ENCODE peak calls at places on chromosome 4, in ten cellular contexts. B, X, P, A, E, U, T, M, H and L are unnamed samples.

GRCh38 chr4:3145251-3145908 is 70.9 kb downstream of the HTT start:
- ATAC-seq in B (peak), X (no peak), P (no peak), A (no peak), E (no peak), U (no peak), T (no peak), M (no peak), H (no peak), L (no peak)

GRCh38 chr4:163600731-163601130 is 106.2 kb downstream of the TMA16 start:
- ATAC-seq in B (no peak), X (no peak), P (no peak), A (no peak), E (no peak), U (no peak), T (peak), M (no peak), H (no peak), L (no peak)

GRCh38 chr4:41881931-41882621 is 53.2 kb upstream of the TMEM33 start:
- ATAC-seq in B (no peak), X (no peak), P (peak), A (peak), E (no peak), U (peak), T (no peak), M (no peak), H (no peak), L (no peak)

GRCh38 chr4:105158837-105159236 is 12.2 kb downstream of the TET2 start:
- ATAC-seq in B (peak), X (peak), P (peak), A (no peak), E (no peak), U (no peak), T (peak), M (no peak), H (no peak), L (no peak)

GRCh38 chr4:81905966-81906365 is 434.3 kb upstream of the RASGEF1B start:
- ATAC-seq in B (peak), X (no peak), P (no peak), A (peak), E (no peak), U (no peak), T (no peak), M (no peak), H (no peak), L (peak)

GRCh38 chr4:106414366-106414765 is 45.8 kb upstream of the GIMD1 start:
- ATAC-seq in B (no peak), X (peak), P (no peak), A (no peak), E (no peak), U (no peak), T (no peak), M (no peak), H (no peak), L (no peak)

GRCh38 chr4:158930573-158930972 is 161.7 kb downstream of the FNIP2 start:
- ATAC-seq in B (peak), X (peak), P (no peak), A (no peak), E (no peak), U (no peak), T (no peak), M (no peak), H (no peak), L (peak)

GRCh38 chr4:54497947-54498346 is 159.8 kb upstream of the KIT start:
- ATAC-seq in B (no peak), X (no peak), P (no peak), A (no peak), E (no peak), U (no peak), T (no peak), M (no peak), H (no peak), L (no peak)

GRCh38 chr4:158895797-158896442 is 127.1 kb downstream of the FNIP2 start:
- ATAC-seq in B (no peak), X (no peak), P (peak), A (no peak), E (no peak), U (peak), T (peak), M (peak), H (no peak), L (no peak)

GRCh38 chr4:109574443-109574850 is 14.4 kb downstream of the MCUB start:
- ATAC-seq in B (peak), X (peak), P (peak), A (peak), E (peak), U (peak), T (peak), M (peak), H (peak), L (peak)

GRCh38 chr4:3291411-3291968 is 1.3 kb upstream of the RGS12 start:
- ATAC-seq in B (peak), X (no peak), P (peak), A (no peak), E (no peak), U (no peak), T (no peak), M (no peak), H (no peak), L (no peak)

GRCh38 chr4:15996773-15997172 is 33.8 kb upstream of the FGFBP2 start:
- ATAC-seq in B (no peak), X (no peak), P (no peak), A (peak), E (no peak), U (peak), T (no peak), M (no peak), H (no peak), L (peak)

GRCh38 chr4:121113680-121114079 is 41.3 kb upstream of the NDNF start:
- ATAC-seq in B (no peak), X (no peak), P (no peak), A (peak), E (no peak), U (no peak), T (no peak), M (no peak), H (no peak), L (peak)

GRCh38 chr4:152460488-152460887 is 75.4 kb downstream of the FBXW7 start:
- ATAC-seq in B (peak), X (no peak), P (no peak), A (no peak), E (no peak), U (no peak), T (no peak), M (no peak), H (no peak), L (no peak)

GRCh38 chr4:100372432-100372831 is 145.4 kb downstream of the EMCN start:
- ATAC-seq in B (no peak), X (no peak), P (peak), A (no peak), E (no peak), U (no peak), T (no peak), M (no peak), H (no peak), L (no peak)

GRCh38 chr4:25870081-25870480 is 7.3 kb upstream of the SEL1L3 start:
- ATAC-seq in B (no peak), X (no peak), P (no peak), A (no peak), E (no peak), U (no peak), T (no peak), M (no peak), H (no peak), L (peak)

GRCh38 chr4:104494161-104494560 is 533 bp downstream of the CXXC4 start:
- ATAC-seq in B (no peak), X (no peak), P (no peak), A (no peak), E (no peak), U (no peak), T (no peak), M (no peak), H (no peak), L (no peak)

GRCh38 chr4:16034010-16034829 is 49.6 kb downstream of the PROM1 start:
- ATAC-seq in B (peak), X (no peak), P (no peak), A (no peak), E (no peak), U (no peak), T (no peak), M (no peak), H (no peak), L (no peak)

GRCh38 chr4:138275946-138276621 is 33.9 kb upstream of the SLC7A11 start:
- ATAC-seq in B (no peak), X (peak), P (no peak), A (no peak), E (no peak), U (no peak), T (no peak), M (no peak), H (no peak), L (no peak)

GRCh38 chr4:121656269-121656641 is 40.5 kb downstream of the ANXA5 start:
- ATAC-seq in B (peak), X (peak), P (peak), A (peak), E (no peak), U (no peak), T (peak), M (no peak), H (no peak), L (no peak)

GRCh38 chr4:188295899-188296298 is 156.7 kb downstream of the TRIML1 start:
- ATAC-seq in B (no peak), X (no peak), P (no peak), A (no peak), E (no peak), U (no peak), T (no peak), M (no peak), H (no peak), L (no peak)

GRCh38 chr4:55781341-55781740 is 38.2 kb upstream of the EXOC1L start:
- ATAC-seq in B (no peak), X (no peak), P (no peak), A (no peak), E (no peak), U (no peak), T (no peak), M (no peak), H (no peak), L (no peak)

GRCh38 chr4:22502895-22503814 is 12.7 kb downstream of the ADGRA3 start:
- ATAC-seq in B (no peak), X (no peak), P (no peak), A (no peak), E (no peak), U (no peak), T (no peak), M (no peak), H (no peak), L (no peak)

GRCh38 chr4:110487873-110488272 is 11.9 kb downstream of the ENPEP start:
- ATAC-seq in B (peak), X (peak), P (peak), A (no peak), E (no peak), U (no peak), T (peak), M (no peak), H (no peak), L (peak)

GRCh38 chr4:10491420-10491819 is 34.2 kb upstream of the ZNF518B start:
- ATAC-seq in B (no peak), X (no peak), P (no peak), A (no peak), E (no peak), U (no peak), T (no peak), M (no peak), H (no peak), L (no peak)

GRCh38 chr4:137124278-137124932 is 407.9 kb downstream of the PCDH18 start:
- ATAC-seq in B (peak), X (peak), P (peak), A (peak), E (no peak), U (no peak), T (peak), M (no peak), H (no peak), L (no peak)

GRCh38 chr4:9146967-9147366 is 23.2 kb upstream of the FAM90A26 start:
- ATAC-seq in B (no peak), X (no peak), P (no peak), A (no peak), E (no peak), U (no peak), T (no peak), M (no peak), H (no peak), L (no peak)

GRCh38 chr4:177442623-177443155 is 452 bp upstream of the AGA start:
- ATAC-seq in B (peak), X (peak), P (no peak), A (no peak), E (peak), U (no peak), T (peak), M (peak), H (peak), L (no peak)

GRCh38 chr4:86296865-86297264 is 63.0 kb downstream of the MAPK10 start:
- ATAC-seq in B (no peak), X (no peak), P (peak), A (no peak), E (no peak), U (no peak), T (no peak), M (no peak), H (no peak), L (no peak)

GRCh38 chr4:81606796-81607550 is 135.3 kb upstream of the RASGEF1B start:
- ATAC-seq in B (peak), X (peak), P (peak), A (no peak), E (peak), U (no peak), T (peak), M (peak), H (peak), L (no peak)

GRCh38 chr4:142434519-142435224 is 411.4 kb downstream of the INPP4B start:
- ATAC-seq in B (no peak), X (no peak), P (peak), A (peak), E (peak), U (peak), T (no peak), M (peak), H (no peak), L (peak)

GRCh38 chr4:4379540-4380087 is 7.3 kb upstream of the NSG1 start:
- ATAC-seq in B (no peak), X (no peak), P (peak), A (no peak), E (no peak), U (no peak), T (no peak), M (no peak), H (no peak), L (no peak)

GRCh38 chr4:75490155-75490554 is 24.0 kb downstream of the RCHY1 start:
- ATAC-seq in B (peak), X (no peak), P (no peak), A (no peak), E (no peak), U (no peak), T (no peak), M (no peak), H (no peak), L (no peak)

GRCh38 chr4:180694875-180695274 is 1548.3 kb upstream of the TENM3 start:
- ATAC-seq in B (no peak), X (no peak), P (no peak), A (no peak), E (no peak), U (no peak), T (no peak), M (no peak), H (no peak), L (no peak)

GRCh38 chr4:85489273-85489672 is 14.3 kb downstream of the ARHGAP24 start:
- ATAC-seq in B (no peak), X (peak), P (peak), A (no peak), E (no peak), U (no peak), T (peak), M (no peak), H (no peak), L (no peak)

GRCh38 chr4:122652379-122652778 is 31.5 kb upstream of the IL21 start:
- ATAC-seq in B (peak), X (peak), P (no peak), A (no peak), E (no peak), U (peak), T (no peak), M (peak), H (peak), L (peak)

GRCh38 chr4:101192244-101192643 is 155.1 kb downstream of the PPP3CA start:
- ATAC-seq in B (no peak), X (no peak), P (peak), A (no peak), E (no peak), U (no peak), T (no peak), M (no peak), H (no peak), L (no peak)

GRCh38 chr4:122663814-122664610 is 43.1 kb upstream of the IL21 start:
- ATAC-seq in B (no peak), X (no peak), P (no peak), A (peak), E (no peak), U (peak), T (no peak), M (no peak), H (no peak), L (peak)